ENCODE peak calls at places on chromosome X, in six cellular contexts. G is A172, B is RCC 7860, T is left lobe of liver, K is RPMI8226, W is NCI-H1092. H is an unnamed sample.

GRCh38 chrX:11135483-11136185 is 24.5 kb downstream of the HCCS start:
- DNase-seq in B (no peak), T (no peak), K (no peak), G (no peak), W (no peak), H (no peak)

GRCh38 chrX:83508006-83508405 is at the start of gene POU3F4:
- DNase-seq in G (no peak), W (no peak), K (no peak), T (no peak), B (no peak), H (peak; percentile 89)

GRCh38 chrX:55007633-55008032 is 7.5 kb downstream of the APEX2 start:
- DNase-seq in K (no peak), B (peak; percentile 7), T (peak; percentile 77), W (no peak), G (peak; percentile 65), H (peak; percentile 56)

GRCh38 chrX:12949927-12950656 is 24.8 kb upstream of the TMSB4X start:
- DNase-seq in B (peak; percentile 9), T (peak; percentile 72), G (peak; percentile 86), W (no peak), K (peak; percentile 82), H (peak; percentile 86)

GRCh38 chrX:85516131-85516530 is 136.7 kb upstream of the POF1B start:
- DNase-seq in B (no peak), K (no peak), W (no peak), G (no peak), T (no peak), H (no peak)

GRCh38 chrX:133364201-133364600 is 51.1 kb downstream of the GPC4 start:
- DNase-seq in G (no peak), B (no peak), K (no peak), W (no peak), T (no peak), H (no peak)

GRCh38 chrX:727738-728621 is 97.4 kb downstream of the SHOX start:
- DNase-seq in B (no peak), K (peak; percentile 63), W (no peak), T (no peak), G (no peak), H (peak; percentile 54)

GRCh38 chrX:34810364-34810763 is 132.2 kb upstream of the FAM47B start:
- DNase-seq in T (no peak), G (peak; percentile 35), W (no peak), B (peak; percentile 45), K (no peak), H (peak; percentile 11)

GRCh38 chrX:129634541-129634940 is 20.2 kb downstream of the APLN start:
- DNase-seq in T (no peak), W (no peak), K (no peak), B (no peak), G (no peak), H (no peak)

GRCh38 chrX:141278306-141278705 is 36.0 kb upstream of the SPANXC start:
- DNase-seq in B (peak; percentile 5), W (no peak), T (no peak), K (peak; percentile 2), G (no peak), H (peak; percentile 6)

GRCh38 chrX:118585296-118585695 is 89.7 kb downstream of the DOCK11 start:
- DNase-seq in T (no peak), K (no peak), G (no peak), W (no peak), B (no peak), H (no peak)

GRCh38 chrX:133249659-133250058 is 31.5 kb upstream of the TFDP3 start:
- DNase-seq in W (no peak), K (no peak), T (no peak), G (no peak), B (no peak), H (no peak)

GRCh38 chrX:14832151-14832550 is 40.7 kb downstream of the FANCB start:
- DNase-seq in W (no peak), T (no peak), B (no peak), G (peak; percentile 2), K (no peak), H (peak; percentile 8)

GRCh38 chrX:41178201-41178600 is 93.0 kb downstream of the USP9X start:
- DNase-seq in B (no peak), T (no peak), K (no peak), G (no peak), W (no peak), H (no peak)

GRCh38 chrX:30278365-30278764 is 30.8 kb downstream of the NR0B1 start:
- DNase-seq in W (no peak), K (no peak), G (peak; percentile 35), B (peak; percentile 27), T (no peak), H (no peak)

GRCh38 chrX:68917799-68918198 is 89.0 kb downstream of the EFNB1 start:
- DNase-seq in T (no peak), G (no peak), B (no peak), K (no peak), W (no peak), H (no peak)

GRCh38 chrX:11427082-11428033 is 134.1 kb downstream of the AMELX start:
- DNase-seq in G (no peak), K (peak; percentile 83), T (no peak), B (no peak), W (no peak), H (no peak)

GRCh38 chrX:96407501-96407900 is 277.1 kb upstream of the DIAPH2 start:
- DNase-seq in W (no peak), K (no peak), B (no peak), T (peak; percentile 43), G (peak; percentile 25), H (peak; percentile 71)

GRCh38 chrX:30875957-30876356 is 13.1 kb downstream of the TAB3 start:
- DNase-seq in T (no peak), G (peak; percentile 64), K (no peak), B (peak; percentile 58), W (no peak), H (no peak)

GRCh38 chrX:87621697-87622096 is 104.1 kb downstream of the KLHL4 start:
- DNase-seq in G (peak; percentile 0), W (no peak), B (no peak), T (no peak), K (peak; percentile 17), H (peak; percentile 8)

H was measured in H4.